ENCODE peak calls at places on chromosome 14, in four cellular contexts. N is K562, U is A549, O is HepG2. L is an unnamed sample.
A peak's percentile ranks its signal among the peaks of the same experiment; 100 is the strongest.

GRCh38 chr14:56796259-56796658 is 14.0 kb downstream of the OTX2 start:
- DNase-seq in U (no peak), N (no peak), O (no peak), L (no peak)

GRCh38 chr14:92586001-92586947 is 72.7 kb downstream of the RIN3 start:
- DNase-seq in N (no peak), O (no peak), U (no peak), L (peak; percentile 78)

GRCh38 chr14:49999216-49999761 is 106.4 kb downstream of the ARF6 start:
- DNase-seq in O (no peak), N (peak; percentile 77), U (peak; percentile 77), L (peak; percentile 76)

GRCh38 chr14:53060046-53060445 is 93.1 kb downstream of the DDHD1 start:
- DNase-seq in U (no peak), O (no peak), N (no peak), L (peak; percentile 58)

GRCh38 chr14:74211945-74212580 is 27.2 kb upstream of the VSX2 start:
- DNase-seq in U (no peak), N (no peak), O (no peak), L (no peak)

GRCh38 chr14:61527325-61528100 is 167.8 kb upstream of the HIF1A start:
- DNase-seq in O (peak; percentile 30), U (peak; percentile 68), N (peak; percentile 31), L (peak; percentile 71)

GRCh38 chr14:106845286-106846087 is 1319.1 kb downstream of the TMEM121 start:
- DNase-seq in N (no peak), U (peak; percentile 88), O (peak; percentile 97), L (no peak)

GRCh38 chr14:50335989-50336391 is 23.9 kb downstream of the DMAC2L start:
- DNase-seq in U (no peak), N (peak; percentile 55), O (no peak), L (peak; percentile 79)

GRCh38 chr14:105477659-105478623 is 3.3 kb downstream of the CRIP2 start:
- DNase-seq in N (peak; percentile 35), U (no peak), O (no peak), L (no peak)

GRCh38 chr14:95519699-95520098 is 3.2 kb upstream of the SYNE3 start:
- DNase-seq in O (no peak), U (no peak), N (no peak), L (peak; percentile 81)

DNA sequence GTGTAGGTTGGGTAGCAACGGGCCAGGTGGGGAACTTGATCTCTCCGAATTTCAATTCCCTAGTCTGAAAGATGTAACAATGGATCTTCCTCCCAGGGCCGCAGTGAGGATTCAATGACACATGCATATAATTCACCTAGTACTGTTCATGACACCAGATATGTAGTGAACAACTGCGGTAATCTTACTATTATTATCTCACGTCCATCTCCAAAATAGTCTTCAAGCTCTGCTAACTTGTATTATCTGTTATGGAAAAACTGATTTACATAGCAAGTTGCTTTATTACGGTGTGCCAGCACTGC is 26.4 kb downstream of the MOK start:
- DNase-seq in N (no peak), O (no peak), U (no peak), L (no peak)
- TF ChIP-seq JUN in N (no peak), O (no peak), U (no peak), L (no peak)

GRCh38 chr14:32250681-32251080 is 47.6 kb upstream of the RNU6-8 start:
- DNase-seq in O (no peak), N (no peak), U (no peak), L (no peak)

GRCh38 chr14:32251530-32251929 is 48.5 kb upstream of the RNU6-8 start:
- DNase-seq in O (no peak), N (no peak), U (no peak), L (no peak)

GRCh38 chr14:32249780-32250179 is 46.7 kb upstream of the RNU6-8 start:
- DNase-seq in O (no peak), U (no peak), N (no peak), L (no peak)

GRCh38 chr14:32254952-32255679 is 52.0 kb upstream of the RNU6-8 start:
- DNase-seq in U (peak; percentile 76), O (peak; percentile 82), N (peak; percentile 60), L (peak; percentile 59)

DNA sequence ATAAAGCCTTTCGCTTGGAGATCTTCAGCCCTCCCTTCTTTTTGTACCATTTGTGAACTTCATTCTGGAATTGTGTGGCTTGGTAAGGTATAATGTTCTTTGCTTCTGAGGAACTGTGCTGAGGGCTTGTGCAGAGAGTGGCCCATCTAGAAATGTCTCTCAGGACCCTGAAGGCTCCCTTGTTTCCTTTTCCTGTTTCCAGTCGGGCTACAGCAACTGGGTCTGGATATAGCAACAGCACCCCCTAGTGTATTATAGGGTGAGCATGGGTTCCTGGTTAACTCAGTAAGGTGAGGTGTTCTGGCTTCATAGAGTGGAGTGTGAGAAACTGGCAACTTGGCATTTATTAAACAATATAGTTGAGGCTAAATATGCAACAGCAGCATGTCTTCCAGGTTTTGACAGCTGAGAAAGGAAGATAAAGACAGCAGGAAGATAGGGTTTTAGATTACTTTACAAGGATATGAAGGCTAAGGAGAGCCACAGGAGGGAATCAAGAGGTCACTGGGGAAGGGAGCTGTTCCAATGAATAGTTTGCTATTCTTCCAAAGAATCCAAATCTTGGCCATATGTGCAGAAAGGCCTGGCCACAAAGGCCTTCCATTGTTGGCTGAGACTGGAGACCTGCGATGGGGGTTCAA is 49.1 kb upstream of the RNU6-8 start:
- DNase-seq in N (peak; percentile 67), O (peak; percentile 89), U (peak; percentile 80), L (peak; percentile 69)
- TF ChIP-seq MYC in N (no peak), O (no peak), U (no peak), L (no peak)

DNA sequence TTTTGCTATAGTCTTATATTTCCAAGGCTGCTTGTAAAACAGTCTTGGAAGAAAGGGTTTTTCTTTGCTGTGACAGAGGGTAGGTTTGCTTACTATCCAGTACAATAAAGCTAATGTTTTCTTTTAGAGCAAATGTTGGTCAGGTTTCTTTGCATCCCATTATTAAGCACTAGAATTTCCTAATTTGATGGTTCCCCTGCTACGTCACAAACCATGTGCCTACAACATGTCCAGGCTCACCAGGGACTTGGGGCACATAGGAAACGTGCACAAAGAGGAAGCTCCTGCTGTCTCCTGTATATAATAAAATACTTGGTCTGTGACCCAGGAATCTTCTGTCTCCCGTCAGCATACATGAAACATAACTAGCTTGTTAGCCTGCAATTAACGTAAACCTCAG is 486.3 kb upstream of the LRFN5 start:
- DNase-seq in U (no peak), N (no peak), O (no peak), L (no peak)
- TF ChIP-seq JUN in U (no peak), N (no peak), O (no peak), L (no peak)

GRCh38 chr14:54480830-54481562 is 7.8 kb downstream of the GMFB start:
- DNase-seq in U (no peak), O (no peak), N (no peak), L (no peak)
- TF ChIP-seq MYC in U (no peak), O (no peak), N (no peak), L (no peak)